ENCODE peak calls at places on chromosome 19, in nine cellular contexts. One of them, this sample, is unnamed. For H3K9me3, the result is how much of the 10 kb centered on the place peaks cover.

GRCh38 chr19:5247957-5248705 is 92.5 kb downstream of the PTPRS start:
- DNase-seq in CD8-positive, alpha-beta memory T cell: no peak
- DNase-seq in upper lobe of left lung: no peak
- DNase-seq in body of pancreas: no peak
- DNase-seq in fibroblast of lung: no peak
- DNase-seq in breast epithelium: no peak
- DNase-seq in suprapubic skin: no peak
- DNase-seq in hepatocyte: no peak
- DNase-seq in thyroid gland: no peak
- DNase-seq in this sample: no peak

GRCh38 chr19:18153555-18154134 is 682 bp downstream of the PIK3R2 start:
- DNase-seq in body of pancreas: no peak
- DNase-seq in upper lobe of left lung: peak
- DNase-seq in suprapubic skin: peak
- DNase-seq in fibroblast of lung: no peak
- DNase-seq in breast epithelium: no peak
- DNase-seq in thyroid gland: peak
- DNase-seq in hepatocyte: peak
- DNase-seq in CD8-positive, alpha-beta memory T cell: peak
- DNase-seq in this sample: peak

GRCh38 chr19:15595069-15595468 is 19.9 kb upstream of the CYP4F8 start:
- DNase-seq in hepatocyte: no peak
- DNase-seq in fibroblast of lung: no peak
- DNase-seq in upper lobe of left lung: no peak
- DNase-seq in thyroid gland: no peak
- DNase-seq in body of pancreas: peak
- DNase-seq in CD8-positive, alpha-beta memory T cell: no peak
- DNase-seq in suprapubic skin: no peak
- DNase-seq in breast epithelium: no peak
- DNase-seq in this sample: no peak

GRCh38 chr19:7819337-7819736 is 10.7 kb upstream of the EVI5L start:
- DNase-seq in suprapubic skin: no peak
- DNase-seq in fibroblast of lung: no peak
- DNase-seq in upper lobe of left lung: no peak
- DNase-seq in thyroid gland: no peak
- DNase-seq in hepatocyte: no peak
- DNase-seq in breast epithelium: no peak
- DNase-seq in body of pancreas: no peak
- DNase-seq in CD8-positive, alpha-beta memory T cell: no peak
- DNase-seq in this sample: no peak

GRCh38 chr19:33446918-33447293 is 73.4 kb downstream of the CEBPG start:
- DNase-seq in breast epithelium: no peak
- DNase-seq in thyroid gland: no peak
- DNase-seq in upper lobe of left lung: no peak
- DNase-seq in fibroblast of lung: no peak
- DNase-seq in hepatocyte: no peak
- DNase-seq in body of pancreas: no peak
- DNase-seq in CD8-positive, alpha-beta memory T cell: no peak
- DNase-seq in suprapubic skin: peak
- DNase-seq in this sample: no peak

GRCh38 chr19:35935911-35936737 is at the start of gene LRFN3:
- DNase-seq in thyroid gland: peak
- DNase-seq in suprapubic skin: peak
- DNase-seq in upper lobe of left lung: peak
- DNase-seq in fibroblast of lung: peak
- DNase-seq in breast epithelium: peak
- DNase-seq in body of pancreas: peak
- DNase-seq in CD8-positive, alpha-beta memory T cell: peak
- DNase-seq in hepatocyte: peak
- DNase-seq in this sample: peak

GRCh38 chr19:46378268-46378667 is 31.4 kb downstream of the PPP5C start:
- DNase-seq in thyroid gland: no peak
- DNase-seq in body of pancreas: no peak
- DNase-seq in upper lobe of left lung: no peak
- DNase-seq in CD8-positive, alpha-beta memory T cell: no peak
- DNase-seq in suprapubic skin: no peak
- DNase-seq in fibroblast of lung: peak
- DNase-seq in hepatocyte: peak
- DNase-seq in breast epithelium: no peak
- DNase-seq in this sample: no peak

GRCh38 chr19:15304140-15304705 is 28.1 kb downstream of the BRD4 start:
- DNase-seq in upper lobe of left lung: no peak
- DNase-seq in hepatocyte: no peak
- DNase-seq in CD8-positive, alpha-beta memory T cell: no peak
- DNase-seq in suprapubic skin: peak
- DNase-seq in body of pancreas: no peak
- DNase-seq in fibroblast of lung: peak
- DNase-seq in breast epithelium: no peak
- DNase-seq in thyroid gland: no peak
- DNase-seq in this sample: peak

GRCh38 chr19:18049390-18049789 is 37.3 kb downstream of the IL12RB1 start:
- DNase-seq in CD8-positive, alpha-beta memory T cell: no peak
- DNase-seq in upper lobe of left lung: peak
- DNase-seq in hepatocyte: no peak
- DNase-seq in fibroblast of lung: peak
- DNase-seq in breast epithelium: peak
- DNase-seq in thyroid gland: peak
- DNase-seq in suprapubic skin: peak
- DNase-seq in body of pancreas: peak
- DNase-seq in this sample: no peak

GRCh38 chr19:49056101-49056901 is 1.2 kb downstream of the CGB7 start:
- DNase-seq in upper lobe of left lung: peak
- DNase-seq in body of pancreas: peak
- DNase-seq in thyroid gland: peak
- DNase-seq in hepatocyte: peak
- DNase-seq in suprapubic skin: no peak
- DNase-seq in fibroblast of lung: peak
- DNase-seq in CD8-positive, alpha-beta memory T cell: peak
- DNase-seq in breast epithelium: peak
- DNase-seq in this sample: peak

GRCh38 chr19:821976-822773 is 420 bp upstream of the PLPPR3 start:
- DNase-seq in CD8-positive, alpha-beta memory T cell: no peak
- DNase-seq in fibroblast of lung: no peak
- DNase-seq in body of pancreas: no peak
- DNase-seq in breast epithelium: no peak
- DNase-seq in suprapubic skin: no peak
- DNase-seq in upper lobe of left lung: peak
- DNase-seq in hepatocyte: peak
- DNase-seq in thyroid gland: no peak
- DNase-seq in this sample: no peak

GRCh38 chr19:50332264-50333038 is 3.3 kb upstream of the KCNC3 start:
- DNase-seq in upper lobe of left lung: no peak
- DNase-seq in fibroblast of lung: no peak
- DNase-seq in body of pancreas: no peak
- DNase-seq in breast epithelium: peak
- DNase-seq in thyroid gland: peak
- DNase-seq in suprapubic skin: no peak
- DNase-seq in hepatocyte: peak
- DNase-seq in CD8-positive, alpha-beta memory T cell: no peak
- DNase-seq in this sample: no peak
- H3K4me3 ChIP-seq in upper lobe of left lung: peak
- H3K4me3 ChIP-seq in fibroblast of lung: no peak
- H3K4me3 ChIP-seq in body of pancreas: no peak
- H3K4me3 ChIP-seq in breast epithelium: peak
- H3K4me3 ChIP-seq in thyroid gland: peak
- H3K4me3 ChIP-seq in suprapubic skin: peak
- H3K4me3 ChIP-seq in hepatocyte: peak
- H3K4me3 ChIP-seq in CD8-positive, alpha-beta memory T cell: peak
- H3K4me3 ChIP-seq in this sample: no peak

GRCh38 chr19:3818918-3819317 is 32.7 kb upstream of the MATK start:
- DNase-seq in body of pancreas: no peak
- DNase-seq in upper lobe of left lung: peak
- DNase-seq in fibroblast of lung: no peak
- DNase-seq in suprapubic skin: no peak
- DNase-seq in CD8-positive, alpha-beta memory T cell: no peak
- DNase-seq in hepatocyte: no peak
- DNase-seq in thyroid gland: no peak
- DNase-seq in breast epithelium: no peak
- DNase-seq in this sample: no peak

GRCh38 chr19:3818479-3818878 is 32.3 kb upstream of the MATK start:
- DNase-seq in upper lobe of left lung: no peak
- DNase-seq in fibroblast of lung: peak
- DNase-seq in body of pancreas: no peak
- DNase-seq in breast epithelium: no peak
- DNase-seq in hepatocyte: no peak
- DNase-seq in thyroid gland: no peak
- DNase-seq in CD8-positive, alpha-beta memory T cell: no peak
- DNase-seq in suprapubic skin: no peak
- DNase-seq in this sample: no peak

GRCh38 chr19:3814648-3815047 is 28.5 kb upstream of the MATK start:
- DNase-seq in body of pancreas: no peak
- DNase-seq in hepatocyte: no peak
- DNase-seq in fibroblast of lung: no peak
- DNase-seq in CD8-positive, alpha-beta memory T cell: no peak
- DNase-seq in breast epithelium: no peak
- DNase-seq in upper lobe of left lung: no peak
- DNase-seq in thyroid gland: no peak
- DNase-seq in suprapubic skin: no peak
- DNase-seq in this sample: no peak

GRCh38 chr19:3817761-3818160 is 31.6 kb upstream of the MATK start:
- DNase-seq in fibroblast of lung: no peak
- DNase-seq in suprapubic skin: no peak
- DNase-seq in CD8-positive, alpha-beta memory T cell: no peak
- DNase-seq in body of pancreas: no peak
- DNase-seq in breast epithelium: no peak
- DNase-seq in upper lobe of left lung: no peak
- DNase-seq in hepatocyte: no peak
- DNase-seq in thyroid gland: no peak
- DNase-seq in this sample: no peak

GRCh38 chr19:3816566-3817218 is 30.5 kb upstream of the MATK start:
- DNase-seq in fibroblast of lung: no peak
- DNase-seq in upper lobe of left lung: no peak
- DNase-seq in thyroid gland: no peak
- DNase-seq in CD8-positive, alpha-beta memory T cell: no peak
- DNase-seq in body of pancreas: no peak
- DNase-seq in hepatocyte: no peak
- DNase-seq in breast epithelium: no peak
- DNase-seq in suprapubic skin: no peak
- DNase-seq in this sample: no peak
- H3K9me3 ChIP-seq in fibroblast of lung: under half
- H3K9me3 ChIP-seq in upper lobe of left lung: under half
- H3K9me3 ChIP-seq in thyroid gland: under half
- H3K9me3 ChIP-seq in CD8-positive, alpha-beta memory T cell: under half
- H3K9me3 ChIP-seq in body of pancreas: under half
- H3K9me3 ChIP-seq in hepatocyte: under half
- H3K9me3 ChIP-seq in breast epithelium: under half
- H3K9me3 ChIP-seq in suprapubic skin: under half
- H3K9me3 ChIP-seq in this sample: under half

DNA sequence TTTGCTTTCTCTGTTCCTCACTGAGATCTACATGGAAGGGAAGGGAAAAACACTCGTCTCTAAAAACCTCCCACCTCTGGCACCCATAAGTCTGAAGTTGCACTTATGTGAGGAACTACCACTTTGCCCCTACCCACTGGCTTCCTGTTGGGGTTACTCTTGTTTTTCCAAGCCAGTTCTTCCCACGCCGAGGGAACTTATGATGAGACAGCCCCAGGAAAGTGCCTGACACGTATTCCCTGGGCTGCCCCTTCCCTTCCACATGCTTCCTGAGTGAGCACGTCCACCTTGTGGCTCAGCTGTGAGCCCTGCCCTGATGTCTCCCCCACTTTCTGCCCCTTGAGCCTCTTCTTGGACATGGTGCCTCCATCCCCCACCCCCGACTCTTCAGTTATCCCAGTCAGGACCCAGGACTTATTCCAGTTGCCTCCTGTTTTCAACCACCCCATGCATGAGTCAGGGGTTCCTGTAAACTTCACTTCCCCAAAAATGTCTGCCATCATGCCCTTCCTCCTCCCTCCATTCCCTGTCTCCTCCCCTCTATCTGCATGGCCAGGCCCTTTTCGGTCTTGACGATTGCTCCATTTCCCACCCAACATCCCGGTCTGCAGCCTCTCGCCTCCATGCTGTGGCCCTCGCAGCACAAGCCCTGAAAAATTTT is 5.1 kb upstream of the SIGLEC7 start:
- DNase-seq in fibroblast of lung: no peak
- DNase-seq in body of pancreas: peak
- DNase-seq in hepatocyte: no peak
- DNase-seq in thyroid gland: no peak
- DNase-seq in breast epithelium: no peak
- DNase-seq in suprapubic skin: no peak
- DNase-seq in upper lobe of left lung: no peak
- DNase-seq in CD8-positive, alpha-beta memory T cell: no peak
- DNase-seq in this sample: no peak
- H3K4me3 ChIP-seq in fibroblast of lung: no peak
- H3K4me3 ChIP-seq in body of pancreas: no peak
- H3K4me3 ChIP-seq in hepatocyte: no peak
- H3K4me3 ChIP-seq in thyroid gland: no peak
- H3K4me3 ChIP-seq in breast epithelium: no peak
- H3K4me3 ChIP-seq in suprapubic skin: no peak
- H3K4me3 ChIP-seq in upper lobe of left lung: no peak
- H3K4me3 ChIP-seq in CD8-positive, alpha-beta memory T cell: no peak
- H3K4me3 ChIP-seq in this sample: no peak

GRCh38 chr19:37886571-37886970 is 19.8 kb downstream of the WDR87 start:
- DNase-seq in thyroid gland: no peak
- DNase-seq in breast epithelium: no peak
- DNase-seq in hepatocyte: no peak
- DNase-seq in suprapubic skin: no peak
- DNase-seq in body of pancreas: no peak
- DNase-seq in fibroblast of lung: no peak
- DNase-seq in CD8-positive, alpha-beta memory T cell: no peak
- DNase-seq in upper lobe of left lung: no peak
- DNase-seq in this sample: no peak

DNA sequence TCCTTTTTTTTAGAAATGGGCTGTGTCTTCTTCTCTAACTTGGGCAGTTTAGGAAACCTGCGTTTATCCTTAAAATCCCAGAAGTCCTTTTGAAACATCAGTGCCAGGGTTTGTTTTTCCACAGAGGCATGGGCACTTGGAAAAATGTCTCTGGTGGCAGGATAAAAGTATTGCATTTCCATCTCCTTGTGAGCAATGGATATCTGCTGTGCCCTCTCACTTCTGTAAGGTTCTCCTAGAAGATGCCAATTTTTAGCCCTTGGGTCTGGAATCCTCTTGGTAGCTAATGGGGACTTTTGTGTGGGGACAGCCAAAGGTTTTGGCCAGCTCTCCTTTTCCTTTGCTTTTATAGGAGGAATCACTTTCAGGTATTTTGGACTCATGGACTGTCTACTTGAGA is 21.0 kb downstream of the WDR87 start:
- DNase-seq in CD8-positive, alpha-beta memory T cell: no peak
- DNase-seq in breast epithelium: no peak
- DNase-seq in body of pancreas: no peak
- DNase-seq in upper lobe of left lung: no peak
- DNase-seq in suprapubic skin: no peak
- DNase-seq in thyroid gland: no peak
- DNase-seq in fibroblast of lung: no peak
- DNase-seq in hepatocyte: no peak
- DNase-seq in this sample: no peak
- H3K9me3 ChIP-seq in CD8-positive, alpha-beta memory T cell: under half
- H3K9me3 ChIP-seq in breast epithelium: under half
- H3K9me3 ChIP-seq in body of pancreas: under half
- H3K9me3 ChIP-seq in upper lobe of left lung: under half
- H3K9me3 ChIP-seq in suprapubic skin: under half
- H3K9me3 ChIP-seq in thyroid gland: under half
- H3K9me3 ChIP-seq in fibroblast of lung: under half
- H3K9me3 ChIP-seq in hepatocyte: under half
- H3K9me3 ChIP-seq in this sample: under half

This sample was measured in MG63.